ENCODE peak calls at places on chromosomes 7 and 10, in eight cellular contexts. V is suprapubic skin, K is sigmoid colon, R is endothelial cell of umbilical vein, U is transverse colon, T is spleen, Q is stomach, O is HCT116. Y is an unnamed sample.

GRCh38 chr7:106982415-106982814 is 62.1 kb upstream of the PRKAR2B start:
- DNase-seq in V (no peak), K (no peak), R (no peak), U (no peak), T (no peak), Q (no peak), O (no peak), Y (no peak)

GRCh38 chr7:50832744-50833143 is 50.0 kb upstream of the GRB10 start:
- DNase-seq in V (no peak), K (no peak), R (no peak), U (no peak), T (no peak), Q (no peak), O (no peak), Y (no peak)

GRCh38 chr7:2728309-2729042 is 40.5 kb downstream of the AMZ1 start:
- DNase-seq in V (peak; percentile 32), K (no peak), R (no peak), U (no peak), T (peak; percentile 78), Q (peak; percentile 15), O (no peak), Y (no peak)

GRCh38 chr10:71600856-71601255 is 118.7 kb downstream of the C10orf105 start:
- DNase-seq in V (no peak), K (no peak), R (peak; percentile 70), U (no peak), T (no peak), Q (no peak), O (no peak), Y (no peak)

GRCh38 chr7:134834689-134835462 is 55.4 kb downstream of the CALD1 start:
- DNase-seq in V (no peak), K (peak; percentile 81), R (peak; percentile 79), U (no peak), T (no peak), Q (no peak), O (no peak), Y (no peak)

GRCh38 chr7:152891837-152892236 is 132.3 kb downstream of the ACTR3B start:
- DNase-seq in V (no peak), K (no peak), R (no peak), U (no peak), T (no peak), Q (no peak), O (no peak), Y (no peak)

GRCh38 chr7:115654384-115655181 is 376.0 kb downstream of the TFEC start:
- DNase-seq in V (no peak), K (no peak), R (no peak), U (no peak), T (no peak), Q (no peak), O (no peak), Y (no peak)

GRCh38 chr10:86971146-86971991 is 3.1 kb downstream of the ADIRF start:
- DNase-seq in V (peak; percentile 97), K (peak; percentile 96), R (peak; percentile 73), U (peak; percentile 94), T (peak; percentile 96), Q (peak; percentile 91), O (peak; percentile 88), Y (peak; percentile 94)

GRCh38 chr10:99435986-99436633 is 5.7 kb upstream of the GOT1 start:
- DNase-seq in V (no peak), K (no peak), R (peak; percentile 64), U (no peak), T (no peak), Q (no peak), O (peak; percentile 44), Y (no peak)

GRCh38 chr7:127986581-127987461 is 44.4 kb downstream of the LRRC4 start:
- DNase-seq in V (no peak), K (no peak), R (no peak), U (no peak), T (no peak), Q (peak; percentile 81), O (no peak), Y (no peak)

GRCh38 chr7:23852135-23852534 is 142.1 kb downstream of the STK31 start:
- DNase-seq in V (no peak), K (no peak), R (no peak), U (no peak), T (no peak), Q (no peak), O (no peak), Y (no peak)

GRCh38 chr7:23852988-23853387 is 143.0 kb downstream of the STK31 start:
- DNase-seq in V (no peak), K (no peak), R (no peak), U (no peak), T (no peak), Q (no peak), O (no peak), Y (no peak)
- TF ChIP-seq POLR2AphosphoS5 in V (no peak), K (no peak), R (no peak), U (no peak), T (no peak), Q (no peak), O (no peak), Y (no peak)

GRCh38 chr10:11260136-11260535 is 242.5 kb downstream of the CELF2 start:
- DNase-seq in V (no peak), K (no peak), R (no peak), U (no peak), T (no peak), Q (no peak), O (no peak), Y (no peak)
- H3K27me3 ChIP-seq in V (no peaks in the 10 kb centered on the region), K (no peaks in the 10 kb centered on the region), R (no peaks in the 10 kb centered on the region), U (no peaks in the 10 kb centered on the region), T (no peaks in the 10 kb centered on the region), Q (no peaks in the 10 kb centered on the region), O (peaks cover 17% of the 10 kb centered on the region), Y (no peaks in the 10 kb centered on the region)

DNA sequence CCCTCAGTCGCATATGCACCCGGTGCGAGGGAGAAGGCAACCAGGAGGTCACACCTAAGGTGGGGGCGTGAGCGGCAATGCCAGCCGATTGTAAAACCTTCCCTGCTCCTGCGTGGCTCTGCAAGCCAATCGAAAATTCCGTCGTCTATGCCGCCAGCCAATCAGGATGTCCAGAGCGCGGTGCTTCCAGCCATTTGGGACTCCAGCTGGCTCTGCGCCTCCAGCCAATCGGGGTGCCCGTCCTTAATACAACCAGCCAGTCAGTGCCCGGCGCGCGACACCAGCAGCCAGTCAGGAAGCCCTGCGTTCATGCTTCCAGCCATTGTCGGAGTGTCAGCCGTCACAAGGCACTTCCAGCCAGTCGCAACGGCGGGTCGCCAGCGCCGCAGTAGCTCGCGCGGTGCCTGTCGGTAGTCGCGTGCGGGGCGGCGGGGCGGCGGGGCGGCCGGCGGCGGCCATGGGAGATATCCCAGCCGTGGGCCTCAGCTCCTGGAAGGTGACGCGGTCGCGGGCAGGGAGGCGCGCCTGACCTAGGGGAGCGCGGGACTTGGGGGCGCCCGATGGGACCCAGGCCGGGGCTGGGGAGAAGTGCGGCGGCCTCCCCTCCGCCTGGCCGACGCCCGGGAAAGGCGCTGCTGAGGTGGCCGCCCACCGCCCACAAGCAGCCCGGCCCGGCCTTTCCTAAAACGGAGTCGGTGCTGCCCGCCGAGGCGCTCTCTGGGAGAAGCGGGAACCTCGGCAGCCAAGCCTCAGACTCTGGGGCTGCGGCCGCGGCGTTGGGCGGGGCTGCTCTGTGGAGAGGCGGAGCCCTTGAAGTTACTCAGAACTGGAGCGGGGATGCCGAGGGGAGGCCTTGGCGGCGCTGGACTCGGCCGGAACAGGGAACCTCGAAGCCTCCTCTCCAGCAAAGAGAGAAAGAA is at the start of gene AKR1E2:
- DNase-seq in V (peak; percentile 93), K (peak; percentile 93), R (peak; percentile 94), U (peak; percentile 77), T (peak; percentile 91), Q (peak; percentile 84), O (peak; percentile 83), Y (peak; percentile 80)
- TF ChIP-seq CTCF in V (no peak), K (no peak), R (no peak), U (no peak), T (no peak), Q (no peak), O (no peak), Y (no peak)

DNA sequence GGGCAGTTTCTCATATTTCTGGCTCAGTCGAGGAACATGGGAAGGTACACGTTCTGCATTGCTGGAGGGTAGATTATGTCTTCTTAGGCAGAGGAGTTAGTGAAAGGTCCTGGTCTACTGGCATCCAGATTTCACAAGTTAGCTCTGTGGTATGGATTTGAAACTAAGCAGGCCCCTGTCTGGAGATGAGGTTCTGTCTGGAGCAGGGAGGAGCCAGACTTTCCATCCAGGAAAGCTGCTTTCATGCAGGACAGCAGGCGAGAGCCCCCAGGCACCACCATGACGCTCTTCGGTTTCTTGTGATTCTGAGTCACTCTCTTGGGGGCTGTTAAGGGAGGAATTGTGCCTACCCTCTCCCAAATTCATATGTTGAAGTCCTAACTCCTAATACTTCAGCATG is 184.3 kb downstream of the KIAA1217 start:
- DNase-seq in V (no peak), K (no peak), R (no peak), U (no peak), T (no peak), Q (no peak), O (no peak), Y (no peak)
- TF ChIP-seq POLR2AphosphoS5 in V (no peak), K (no peak), R (no peak), U (no peak), T (no peak), Q (no peak), O (no peak), Y (no peak)

GRCh38 chr10:122555431-122555830 is 5.1 kb upstream of the DMBT1 start:
- DNase-seq in V (no peak), K (no peak), R (no peak), U (no peak), T (no peak), Q (no peak), O (no peak), Y (no peak)
- H3K27me3 ChIP-seq in V (no peaks in the 10 kb centered on the region), K (peaks cover 7% of the 10 kb centered on the region), R (peaks cover 3% of the 10 kb centered on the region), U (no peaks in the 10 kb centered on the region), T (no peaks in the 10 kb centered on the region), Q (no peaks in the 10 kb centered on the region), O (peaks cover 12% of the 10 kb centered on the region), Y (no peaks in the 10 kb centered on the region)

GRCh38 chr7:117172283-117172682 is 150.6 kb downstream of the WNT2 start:
- DNase-seq in V (no peak), K (no peak), R (no peak), U (no peak), T (no peak), Q (no peak), O (no peak), Y (no peak)

GRCh38 chr7:117173001-117173400 is 149.9 kb downstream of the WNT2 start:
- DNase-seq in V (no peak), K (no peak), R (no peak), U (no peak), T (no peak), Q (no peak), O (no peak), Y (no peak)

GRCh38 chr7:117169907-117170306 is 153.0 kb downstream of the WNT2 start:
- DNase-seq in V (no peak), K (no peak), R (peak; percentile 85), U (no peak), T (no peak), Q (peak; percentile 34), O (no peak), Y (no peak)

GRCh38 chr7:117176311-117176710 is 146.5 kb downstream of the WNT2 start:
- DNase-seq in V (no peak), K (no peak), R (no peak), U (no peak), T (no peak), Q (no peak), O (no peak), Y (no peak)

DNA sequence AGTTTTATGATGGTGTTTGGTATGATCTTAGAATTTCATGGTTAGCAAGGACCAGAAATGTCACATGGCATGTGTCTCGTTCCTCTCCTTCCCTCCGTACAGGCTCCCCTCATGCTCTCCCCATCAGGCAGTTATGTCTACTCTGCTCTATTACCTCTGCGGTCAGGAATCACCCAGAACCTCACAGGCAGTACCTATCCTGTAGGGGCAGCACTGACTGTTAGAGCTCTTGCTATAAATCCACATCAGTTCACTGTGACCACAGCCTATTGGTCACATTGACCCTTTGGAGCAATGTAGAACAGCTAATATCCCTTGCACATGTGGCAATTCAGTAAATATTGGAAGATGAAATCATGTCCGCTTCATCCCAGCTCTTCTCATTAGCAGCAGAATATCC is 151.8 kb downstream of the WNT2 start:
- DNase-seq in V (no peak), K (no peak), R (no peak), U (no peak), T (no peak), Q (no peak), O (no peak), Y (no peak)
- TF ChIP-seq CTCF in V (no peak), K (no peak), R (no peak), U (no peak), T (no peak), Q (no peak), O (peak; percentile 48), Y (no peak)

Y was measured in breast epithelium.